ENCODE peak calls at places on chromosomes 1 and 21, in four cellular contexts. G is GM12878, Q is HepG2, V is A549. E is an unnamed sample.

GRCh38 chr1:230132758-230133157 is 65.7 kb downstream of the GALNT2 start:
- DNase-seq in V (no peak), G (no peak), Q (no peak), E (no peak)

GRCh38 chr1:75787524-75787923 is 1.5 kb downstream of the RABGGTB start:
- DNase-seq in V (no peak), Q (no peak), G (no peak), E (no peak)

GRCh38 chr1:201628490-201628889 is 89.6 kb downstream of the NAV1 start:
- DNase-seq in G (no peak), Q (no peak), V (no peak), E (peak; percentile 45)

GRCh38 chr1:6176751-6177150 is 3.4 kb downstream of the CHD5 start:
- DNase-seq in V (no peak), G (no peak), Q (no peak), E (no peak)

GRCh38 chr1:230507671-230508407 is 81.7 kb upstream of the PGBD5 start:
- DNase-seq in V (no peak), Q (no peak), G (no peak), E (no peak)

GRCh38 chr1:110581637-110582036 is 24.5 kb downstream of the KCNA2 start:
- DNase-seq in V (no peak), G (no peak), Q (no peak), E (no peak)

GRCh38 chr1:205449750-205450443 is 5.9 kb downstream of the BLACAT1 start:
- DNase-seq in V (peak; percentile 69), G (no peak), Q (peak; percentile 99), E (peak; percentile 52)

GRCh38 chr1:160428655-160429054 is 28.3 kb downstream of the VANGL2 start:
- DNase-seq in V (peak; percentile 64), G (peak; percentile 81), Q (no peak), E (peak; percentile 51)

GRCh38 chr1:159786966-159787365 is 6.2 kb downstream of the DUSP23 start:
- DNase-seq in G (no peak), V (no peak), Q (no peak), E (peak; percentile 49)

GRCh38 chr1:243325305-243325890 is 69.6 kb downstream of the SDCCAG8 start:
- DNase-seq in G (no peak), Q (peak; percentile 39), V (peak; percentile 34), E (peak; percentile 39)

GRCh38 chr21:31420354-31420753 is 76.3 kb upstream of the TIAM1 start:
- DNase-seq in Q (no peak), G (no peak), V (no peak), E (no peak)

GRCh38 chr1:39261712-39262221 is 57.3 kb downstream of the MACF1 start:
- DNase-seq in G (no peak), V (no peak), Q (no peak), E (no peak)

GRCh38 chr1:212738330-212738729 is 38.7 kb upstream of the BATF3 start:
- DNase-seq in G (no peak), Q (no peak), V (no peak), E (no peak)

GRCh38 chr1:47679301-47679751 is 241.5 kb downstream of the FOXD2 start:
- DNase-seq in V (no peak), G (no peak), Q (no peak), E (no peak)

GRCh38 chr1:119080586-119080985 is 59.9 kb downstream of the WARS2 start:
- DNase-seq in Q (no peak), V (no peak), G (no peak), E (no peak)

GRCh38 chr1:90417139-90417538 is 300.0 kb downstream of the BARHL2 start:
- DNase-seq in V (no peak), Q (no peak), G (no peak), E (no peak)

GRCh38 chr1:205172729-205173366 is 38.7 kb downstream of the DSTYK start:
- DNase-seq in V (peak; percentile 76), Q (peak; percentile 6), G (no peak), E (no peak)

GRCh38 chr1:8540971-8541370 is 223.1 kb downstream of the SLC45A1 start:
- DNase-seq in Q (no peak), G (no peak), V (no peak), E (no peak)

GRCh38 chr1:213244664-213245091 is 193.6 kb downstream of the RPS6KC1 start:
- DNase-seq in G (no peak), V (peak; percentile 29), Q (peak; percentile 73), E (peak; percentile 16)

GRCh38 chr1:109253803-109254620 is 4.7 kb downstream of the CELSR2 start:
- DNase-seq in V (no peak), Q (peak; percentile 69), G (no peak), E (peak; percentile 83)

GRCh38 chr1:156508205-156508954 is 7.8 kb upstream of the MEF2D start:
- DNase-seq in V (no peak), G (no peak), Q (no peak), E (no peak)

GRCh38 chr1:119285482-119285881 is 83.1 kb upstream of the HAO2 start:
- DNase-seq in G (no peak), Q (no peak), V (no peak), E (no peak)

GRCh38 chr1:8373547-8374270 is 55.8 kb downstream of the SLC45A1 start:
- DNase-seq in G (no peak), Q (no peak), V (no peak), E (no peak)

GRCh38 chr1:39142394-39143060 is 62.0 kb upstream of the MACF1 start:
- DNase-seq in V (no peak), Q (no peak), G (no peak), E (no peak)

GRCh38 chr21:37176716-37177115 is 90.4 kb downstream of the VPS26C start:
- DNase-seq in V (no peak), G (no peak), Q (no peak), E (no peak)

GRCh38 chr1:24699628-24700027 is 45.6 kb upstream of the CLIC4 start:
- DNase-seq in V (no peak), Q (no peak), G (no peak), E (no peak)

GRCh38 chr1:42765832-42766722 is 751 bp downstream of the P3H1 start:
- DNase-seq in Q (peak; percentile 76), V (peak; percentile 48), G (no peak), E (peak; percentile 79)

GRCh38 chr1:20633190-20634064 is at the start of gene PINK1:
- DNase-seq in V (peak; percentile 50), G (no peak), Q (peak; percentile 86), E (peak; percentile 95)

GRCh38 chr1:64471218-64471719 is 1.3 kb downstream of the CACHD1 start:
- DNase-seq in G (no peak), V (no peak), Q (no peak), E (peak; percentile 85)

GRCh38 chr1:64473367-64473766 is 3.4 kb downstream of the CACHD1 start:
- DNase-seq in G (no peak), Q (no peak), V (no peak), E (no peak)

GRCh38 chr1:64470670-64471217 is 815 bp downstream of the CACHD1 start:
- DNase-seq in Q (no peak), V (peak; percentile 15), G (no peak), E (peak; percentile 83)

GRCh38 chr1:64472805-64473204 is 2.9 kb downstream of the CACHD1 start:
- DNase-seq in V (no peak), Q (no peak), G (no peak), E (no peak)

GRCh38 chr1:64471724-64472276 is 1.9 kb downstream of the CACHD1 start:
- DNase-seq in G (no peak), V (no peak), Q (no peak), E (no peak)
- TF ChIP-seq PBX3 in G (no peak), V (no peak), Q (no peak), E (no peak)

GRCh38 chr1:193068013-193068412 is 8.6 kb downstream of the RO60 start:
- DNase-seq in G (no peak), Q (no peak), V (no peak), E (no peak)

GRCh38 chr1:193069748-193070394 is 10.5 kb downstream of the RO60 start:
- DNase-seq in G (no peak), Q (no peak), V (peak; percentile 39), E (peak; percentile 22)

GRCh38 chr1:193070395-193070753 is 11.0 kb downstream of the RO60 start:
- DNase-seq in V (no peak), G (no peak), Q (no peak), E (no peak)

GRCh38 chr1:193066606-193067005 is 7.2 kb downstream of the RO60 start:
- DNase-seq in Q (no peak), V (no peak), G (no peak), E (no peak)

DNA sequence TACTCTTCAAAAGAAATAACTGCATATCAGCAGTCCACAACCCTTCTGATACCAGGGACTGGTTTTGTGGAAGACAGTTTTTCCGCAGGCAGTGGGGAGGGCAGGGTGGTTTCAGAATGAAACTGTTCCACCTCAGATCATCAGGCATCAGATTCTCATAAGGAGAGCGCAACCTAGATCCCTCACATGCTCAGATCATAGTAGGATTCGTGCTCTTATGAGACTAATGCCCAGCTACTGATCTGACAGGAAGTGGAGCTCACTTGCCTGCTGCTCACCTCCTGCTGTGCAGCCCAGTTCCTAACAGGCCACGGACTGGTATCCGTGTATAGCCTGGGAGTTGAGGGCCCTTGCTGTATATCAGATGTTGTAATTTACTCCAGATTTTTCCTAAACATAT is 11.5 kb downstream of the RO60 start:
- DNase-seq in Q (no peak), G (no peak), V (no peak), E (no peak)
- TF ChIP-seq PBX3 in Q (no peak), G (no peak), V (no peak), E (no peak)

GRCh38 chr1:40706626-40707025 is 15.1 kb downstream of the NFYC start:
- DNase-seq in G (no peak), Q (no peak), V (no peak), E (no peak)

GRCh38 chr1:40704817-40705733 is 13.6 kb downstream of the NFYC start:
- DNase-seq in Q (no peak), G (no peak), V (no peak), E (no peak)

GRCh38 chr1:40701684-40702083 is 10.2 kb downstream of the NFYC start:
- DNase-seq in Q (no peak), G (no peak), V (no peak), E (no peak)

GRCh38 chr1:40699787-40700186 is 8.3 kb downstream of the NFYC start:
- DNase-seq in V (no peak), Q (no peak), G (peak; percentile 74), E (no peak)

GRCh38 chr1:40703316-40703715 is 11.8 kb downstream of the NFYC start:
- DNase-seq in V (no peak), G (no peak), Q (no peak), E (no peak)
- TF ChIP-seq PBX3 in V (no peak), G (no peak), Q (no peak), E (peak; percentile 57)

GRCh38 chr1:7224644-7225043 is 439.4 kb downstream of the CAMTA1 start:
- DNase-seq in V (no peak), Q (no peak), G (no peak), E (no peak)
- TF ChIP-seq PBX3 in V (no peak), Q (no peak), G (no peak), E (no peak)

GRCh38 chr1:26584022-26584485 is 54.5 kb downstream of the RPS6KA1 start:
- DNase-seq in G (no peak), V (peak; percentile 15), Q (no peak), E (peak; percentile 36)
- TF ChIP-seq PBX3 in G (no peak), V (no peak), Q (no peak), E (no peak)

GRCh38 chr21:45291613-45292398 is 4.1 kb upstream of the POFUT2 start:
- DNase-seq in V (no peak), G (no peak), Q (no peak), E (peak; percentile 33)

GRCh38 chr21:45289134-45289533 is 1.4 kb upstream of the POFUT2 start:
- DNase-seq in V (no peak), G (no peak), Q (no peak), E (no peak)

GRCh38 chr21:45288441-45288841 is 746 bp upstream of the POFUT2 start:
- DNase-seq in V (no peak), G (no peak), Q (no peak), E (no peak)

GRCh38 chr21:45290948-45291612 is 3.4 kb upstream of the POFUT2 start:
- DNase-seq in Q (no peak), G (no peak), V (no peak), E (peak; percentile 30)

GRCh38 chr21:45289655-45290515 is 2.2 kb upstream of the POFUT2 start:
- DNase-seq in Q (no peak), V (peak; percentile 21), G (no peak), E (peak; percentile 40)
- TF ChIP-seq PBX3 in Q (no peak), V (no peak), G (no peak), E (no peak)

E was measured in SK-N-SH.